ENCODE peak calls at places on chromosomes 4 and X, in four cellular contexts. U is breast epithelium, M is SJSA1, P is hepatocyte. X is an unnamed sample. For H3K9me3, the result is how much of the 10 kb centered on the place peaks cover.

GRCh38 chr4:88584471-88584900 is 7.8 kb upstream of the HERC3 start:
- DNase-seq in M (no peak), P (no peak), U (no peak), X (no peak)

GRCh38 chr4:22427676-22428075 is 88.2 kb downstream of the ADGRA3 start:
- DNase-seq in M (no peak), U (no peak), P (no peak), X (no peak)

GRCh38 chrX:48648299-48648698 is 35.3 kb upstream of the WAS start:
- DNase-seq in M (peak), P (peak), U (no peak), X (peak)

GRCh38 chr4:2060578-2061207 is 1.6 kb downstream of the NAT8L start:
- DNase-seq in P (peak), U (no peak), M (no peak), X (no peak)

GRCh38 chr4:915595-915994 is 16.5 kb downstream of the GAK start:
- DNase-seq in P (no peak), U (no peak), M (no peak), X (no peak)

GRCh38 chr4:123481034-123481433 is 84.4 kb downstream of the SPRY1 start:
- DNase-seq in M (no peak), U (no peak), P (no peak), X (no peak)

GRCh38 chr4:142379277-142380051 is 466.6 kb downstream of the INPP4B start:
- DNase-seq in P (peak), M (peak), U (no peak), X (no peak)

GRCh38 chr4:37243722-37244582 is 591 bp upstream of the NWD2 start:
- DNase-seq in P (peak), U (no peak), M (no peak), X (no peak)

GRCh38 chr4:42750831-42751230 is 93.9 kb upstream of the ATP8A1 start:
- DNase-seq in P (no peak), U (no peak), M (no peak), X (no peak)

GRCh38 chr4:118290951-118291350 is 61.9 kb downstream of the PRSS12 start:
- DNase-seq in M (no peak), P (no peak), U (no peak), X (no peak)

GRCh38 chr4:138576684-138577083 is 334.5 kb upstream of the SLC7A11 start:
- DNase-seq in U (no peak), P (peak), M (no peak), X (no peak)

GRCh38 chrX:1486177-1486576 is 33.5 kb upstream of the ASMTL start:
- DNase-seq in U (no peak), P (no peak), M (no peak), X (no peak)

GRCh38 chrX:154719132-154719675 is 31.7 kb downstream of the GAB3 start:
- DNase-seq in P (no peak), U (no peak), M (no peak), X (peak)

GRCh38 chr4:72846280-72847111 is 223.0 kb downstream of the COX18 start:
- DNase-seq in U (no peak), M (peak), P (peak), X (no peak)

GRCh38 chrX:48996969-48997368 is 5.1 kb downstream of the GRIPAP1 start:
- DNase-seq in U (no peak), P (no peak), M (no peak), X (no peak)

DNA sequence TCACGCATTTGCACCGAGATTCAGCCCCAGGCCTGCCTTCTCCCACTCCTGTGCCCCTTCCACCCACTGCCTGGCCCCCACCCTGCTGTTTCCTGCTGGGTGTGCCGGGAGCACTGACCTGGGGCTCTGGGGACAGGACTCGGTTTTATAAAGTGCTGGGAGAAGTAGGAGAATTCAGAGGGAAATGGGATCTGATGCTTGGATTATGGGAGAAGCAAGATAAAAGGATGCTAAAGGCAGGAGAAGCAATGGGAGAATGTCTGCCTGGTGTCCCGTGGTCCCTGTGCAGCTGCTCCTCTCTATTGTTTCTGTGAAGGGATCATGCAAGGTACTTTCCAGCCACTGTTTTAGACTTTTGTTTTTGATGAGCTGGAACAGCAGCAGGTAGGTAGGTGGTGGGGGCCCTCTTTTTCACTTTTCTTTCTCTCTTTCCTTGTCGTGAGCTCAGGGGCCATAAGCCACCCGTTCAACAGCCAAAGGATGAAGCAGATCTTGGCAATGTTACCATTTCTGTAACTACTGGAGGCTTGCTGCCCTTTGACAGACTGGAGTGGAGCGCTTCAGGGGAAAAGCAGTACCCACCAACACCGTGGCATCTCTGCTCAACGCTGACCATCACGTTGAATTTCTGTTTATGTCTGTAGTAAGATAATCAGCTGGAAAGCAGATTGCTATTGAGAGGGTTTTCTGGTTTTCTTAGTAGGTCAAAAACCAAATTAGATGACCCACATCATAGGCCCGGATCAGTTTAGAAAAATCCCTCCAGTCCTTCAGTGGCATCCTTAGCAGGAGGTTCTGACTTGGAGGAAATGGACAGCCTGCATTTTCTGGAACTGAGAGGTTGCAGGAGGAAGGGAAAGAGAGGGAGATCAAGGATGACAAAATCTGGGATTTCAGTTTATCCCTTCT is 63.8 kb upstream of the ENPP6 start:
- DNase-seq in P (no peak), U (no peak), M (no peak), X (no peak)
- H3K9me3 ChIP-seq in P (under half), U (under half), M (under half), X (under half)

GRCh38 chrX:72081605-72082320 is 50.0 kb downstream of the RTL5 start:
- DNase-seq in M (no peak), U (no peak), P (no peak), X (no peak)

GRCh38 chrX:72079607-72080006 is 52.1 kb downstream of the RTL5 start:
- DNase-seq in P (no peak), U (no peak), M (no peak), X (no peak)

GRCh38 chrX:72080150-72080549 is 51.6 kb downstream of the RTL5 start:
- DNase-seq in P (no peak), M (no peak), U (no peak), X (no peak)

GRCh38 chrX:72078411-72078810 is 53.3 kb downstream of the RTL5 start:
- DNase-seq in P (no peak), M (no peak), U (no peak), X (no peak)

GRCh38 chrX:72080800-72081199 is 50.9 kb downstream of the RTL5 start:
- DNase-seq in M (no peak), P (no peak), U (no peak), X (no peak)
- H3K9me3 ChIP-seq in M (under half), P (under half), U (under half), X (under half)

GRCh38 chr4:47733506-47733905 is 104.4 kb downstream of the CORIN start:
- DNase-seq in M (no peak), U (no peak), P (peak), X (no peak)

GRCh38 chr4:47731182-47731581 is 106.7 kb downstream of the CORIN start:
- DNase-seq in U (no peak), P (no peak), M (no peak), X (no peak)

GRCh38 chr4:47741200-47741599 is 96.7 kb downstream of the CORIN start:
- DNase-seq in U (no peak), M (no peak), P (no peak), X (no peak)

DNA sequence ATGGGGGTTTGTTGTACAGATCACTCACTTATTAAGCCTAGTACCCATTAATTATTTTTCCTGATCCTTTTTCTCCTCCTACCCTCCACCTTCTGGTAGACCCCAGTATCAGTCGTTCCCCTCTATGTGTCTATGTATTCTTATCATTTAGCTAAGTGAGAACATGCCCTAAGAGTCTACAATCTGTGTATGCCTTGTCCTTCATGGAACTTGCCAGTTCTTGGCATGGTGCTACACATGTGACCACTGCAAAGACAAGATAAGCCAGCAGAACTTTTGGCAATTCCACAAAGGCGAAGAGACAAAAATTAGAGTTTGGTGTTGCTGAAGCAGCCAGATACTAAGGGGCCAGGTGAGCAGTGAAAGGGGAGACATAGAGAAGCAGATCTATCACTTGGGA is 101.3 kb downstream of the CORIN start:
- DNase-seq in P (no peak), U (no peak), M (no peak), X (no peak)
- H3K9me3 ChIP-seq in P (under half), U (under half), M (under half), X (under half)

GRCh38 chrX:80486299-80486698 is 66.1 kb downstream of the TENT5D start:
- DNase-seq in P (no peak), U (no peak), M (no peak), X (no peak)
- H3K9me3 ChIP-seq in P (under half), U (under half), M (under half), X (under half)

DNA sequence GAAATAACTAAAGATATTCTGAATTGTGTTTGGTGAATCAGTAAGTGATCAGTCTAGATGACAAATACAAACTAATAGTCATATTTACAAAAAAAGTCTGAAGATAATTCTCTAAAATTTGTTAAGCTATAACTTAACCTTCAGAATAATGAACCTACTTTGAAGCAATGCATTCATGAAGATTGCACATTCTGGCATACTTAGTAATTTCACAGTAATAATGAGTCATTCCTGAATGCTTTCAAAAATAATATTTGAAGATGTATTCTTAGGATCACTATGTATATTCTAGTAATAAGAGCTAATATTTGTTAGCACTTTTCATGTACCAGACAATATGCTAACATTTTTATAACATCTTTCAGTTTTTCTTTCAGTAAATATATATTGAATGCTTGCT is 756.7 kb upstream of the SLIT2 start:
- DNase-seq in P (no peak), U (no peak), M (no peak), X (no peak)
- H3K9me3 ChIP-seq in P (under half), U (under half), M (under half), X (under half)